ENCODE peak calls at places on chromosomes 11 and 22, in five cellular contexts. C, Z, Y, P and U are unnamed samples.
A peak's percentile ranks its signal among the peaks of the same experiment; 100 is the strongest.

GRCh38 chr11:19605500-19606371 is 106.9 kb upstream of the NAV2 start:
- DNase-seq in C (no peak), Z (no peak), Y (no peak), P (no peak), U (no peak)

GRCh38 chr11:65424200-65425104 is 1.9 kb downstream of the NEAT1 start:
- DNase-seq in C (no peak), Z (peak; percentile 16), Y (no peak), P (peak; percentile 41), U (no peak)

GRCh38 chr22:26604368-26604767 is 13.5 kb downstream of the CRYBB1 start:
- DNase-seq in C (no peak), Z (no peak), Y (no peak), P (no peak), U (no peak)

GRCh38 chr11:81579339-81579738 is 1154.3 kb downstream of the FAM181B start:
- DNase-seq in C (no peak), Z (no peak), Y (no peak), P (no peak), U (no peak)

GRCh38 chr11:122779047-122779629 is 59.2 kb upstream of the CRTAM start:
- DNase-seq in C (no peak), Z (no peak), Y (no peak), P (no peak), U (no peak)

GRCh38 chr22:44929348-44930015 is 80.3 kb downstream of the PHF21B start:
- DNase-seq in C (no peak), Z (no peak), Y (no peak), P (no peak), U (no peak)

GRCh38 chr11:99351620-99352019 is 330.9 kb downstream of the CNTN5 start:
- DNase-seq in C (no peak), Z (no peak), Y (no peak), P (no peak), U (no peak)

GRCh38 chr11:86999859-87000753 is 37.6 kb upstream of the TMEM135 start:
- DNase-seq in C (no peak), Z (no peak), Y (no peak), P (no peak), U (no peak)

GRCh38 chr11:125404811-125405481 is 91.1 kb downstream of the FEZ1 start:
- DNase-seq in C (peak; percentile 40), Z (no peak), Y (peak; percentile 69), P (peak; percentile 61), U (peak; percentile 80)